ENCODE peak calls at places on chromosomes 12 and 14, in eight cellular contexts. H is HCT116, P is A549, A is ovary, N is stomach, I is tibial nerve, Z is spleen, U is endothelial cell of umbilical vein. S is an unnamed sample.

GRCh38 chr12:124031058-124031457 is 58.0 kb downstream of the ZNF664 start:
- DNase-seq in N (no peak), U (no peak), Z (no peak), I (no peak), P (no peak), A (no peak), H (no peak), S (no peak)

GRCh38 chr14:57071639-57072038 is 197.1 kb downstream of the EXOC5 start:
- DNase-seq in N (no peak), A (no peak), P (no peak), I (no peak), Z (no peak), U (no peak), H (no peak), S (no peak)

GRCh38 chr14:88791629-88792571 is 853 bp downstream of the EML5 start:
- DNase-seq in Z (peak), I (no peak), N (peak), U (no peak), P (peak), H (no peak), A (peak), S (peak)

GRCh38 chr12:120994059-120994458 is 15.7 kb downstream of the HNF1A start:
- DNase-seq in A (no peak), U (no peak), Z (no peak), P (no peak), H (no peak), I (no peak), N (no peak), S (no peak)

GRCh38 chr14:101233016-101233355 is 328.3 kb upstream of the DIO3 start:
- DNase-seq in A (no peak), H (no peak), P (no peak), U (no peak), N (no peak), I (no peak), Z (no peak), S (peak)

GRCh38 chr12:106632797-106633450 is 50.1 kb downstream of the RFX4 start:
- DNase-seq in A (no peak), N (no peak), U (no peak), Z (no peak), H (peak), P (peak), I (no peak), S (no peak)

GRCh38 chr12:131840643-131841416 is 12.6 kb downstream of the MMP17 start:
- DNase-seq in I (no peak), N (no peak), U (no peak), A (no peak), P (no peak), Z (no peak), H (no peak), S (no peak)

GRCh38 chr12:26651566-26652188 is 181.3 kb downstream of the ITPR2 start:
- DNase-seq in I (peak), H (peak), P (peak), N (peak), U (peak), Z (no peak), A (no peak), S (no peak)

GRCh38 chr12:70002097-70002911 is 177.3 kb downstream of the MYRFL start:
- DNase-seq in U (no peak), A (peak), N (no peak), H (no peak), Z (no peak), I (peak), P (no peak), S (no peak)

GRCh38 chr12:21607701-21608100 is 3.1 kb upstream of the GYS2 start:
- DNase-seq in A (no peak), H (peak), P (no peak), I (no peak), N (no peak), U (peak), Z (no peak), S (no peak)

GRCh38 chr12:106721931-106722330 is 52.6 kb upstream of the RIC8B start:
- DNase-seq in A (no peak), I (no peak), N (no peak), H (no peak), Z (no peak), U (no peak), P (no peak), S (no peak)

GRCh38 chr12:15393037-15393436 is 70.7 kb downstream of the PTPRO start:
- DNase-seq in I (no peak), U (no peak), N (no peak), H (no peak), A (no peak), P (no peak), Z (no peak), S (no peak)

GRCh38 chr14:60933920-60934655 is 46.8 kb downstream of the TRMT5 start:
- DNase-seq in P (no peak), Z (no peak), H (no peak), N (no peak), A (no peak), I (no peak), U (no peak), S (no peak)

GRCh38 chr14:32428875-32429274 is 99.8 kb downstream of the AKAP6 start:
- DNase-seq in A (no peak), Z (no peak), P (no peak), U (no peak), I (no peak), N (no peak), H (no peak), S (no peak)

GRCh38 chr12:68506619-68507018 is 104.1 kb upstream of the RAP1B start:
- DNase-seq in P (no peak), U (no peak), I (no peak), H (no peak), Z (no peak), A (no peak), N (no peak), S (no peak)

GRCh38 chr12:123828120-123828519 is 66.0 kb downstream of the DNAH10 start:
- DNase-seq in N (no peak), I (no peak), P (no peak), Z (no peak), H (no peak), U (no peak), A (no peak), S (no peak)

GRCh38 chr12:122096591-122097149 is 18.1 kb downstream of the MLXIP start:
- DNase-seq in U (peak), I (no peak), H (no peak), P (no peak), A (no peak), Z (no peak), N (peak), S (no peak)

GRCh38 chr14:92927396-92928257 is 4.7 kb downstream of the CHGA start:
- DNase-seq in P (no peak), H (no peak), N (no peak), A (no peak), Z (no peak), U (no peak), I (no peak), S (no peak)

GRCh38 chr14:55535521-55536207 is 44.3 kb upstream of the KTN1 start:
- DNase-seq in A (no peak), N (no peak), I (no peak), P (no peak), Z (no peak), U (peak), H (no peak), S (no peak)

GRCh38 chr12:59650594-59651229 is 54.9 kb downstream of the SLC16A7 start:
- DNase-seq in N (no peak), H (no peak), U (no peak), A (no peak), P (no peak), I (no peak), Z (no peak), S (no peak)

GRCh38 chr12:68842123-68842522 is 34.1 kb downstream of the MDM2 start:
- DNase-seq in A (no peak), N (no peak), I (no peak), H (no peak), P (no peak), Z (no peak), U (no peak), S (no peak)

GRCh38 chr12:32273712-32274111 is 125.6 kb upstream of the FGD4 start:
- DNase-seq in H (no peak), N (no peak), Z (peak), I (no peak), P (no peak), A (no peak), U (no peak), S (no peak)
- TF ChIP-seq POLR2A in H (no peak), N (no peak), Z (no peak), I (no peak), P (no peak), A (no peak), U (no peak), S (no peak)

GRCh38 chr12:65666876-65667275 is 157.4 kb upstream of the HMGA2 start:
- DNase-seq in U (peak), P (no peak), A (no peak), N (no peak), I (no peak), Z (no peak), H (no peak), S (no peak)
- TF ChIP-seq POLR2A in U (no peak), P (no peak), A (no peak), N (no peak), I (no peak), Z (no peak), H (no peak), S (no peak)

DNA sequence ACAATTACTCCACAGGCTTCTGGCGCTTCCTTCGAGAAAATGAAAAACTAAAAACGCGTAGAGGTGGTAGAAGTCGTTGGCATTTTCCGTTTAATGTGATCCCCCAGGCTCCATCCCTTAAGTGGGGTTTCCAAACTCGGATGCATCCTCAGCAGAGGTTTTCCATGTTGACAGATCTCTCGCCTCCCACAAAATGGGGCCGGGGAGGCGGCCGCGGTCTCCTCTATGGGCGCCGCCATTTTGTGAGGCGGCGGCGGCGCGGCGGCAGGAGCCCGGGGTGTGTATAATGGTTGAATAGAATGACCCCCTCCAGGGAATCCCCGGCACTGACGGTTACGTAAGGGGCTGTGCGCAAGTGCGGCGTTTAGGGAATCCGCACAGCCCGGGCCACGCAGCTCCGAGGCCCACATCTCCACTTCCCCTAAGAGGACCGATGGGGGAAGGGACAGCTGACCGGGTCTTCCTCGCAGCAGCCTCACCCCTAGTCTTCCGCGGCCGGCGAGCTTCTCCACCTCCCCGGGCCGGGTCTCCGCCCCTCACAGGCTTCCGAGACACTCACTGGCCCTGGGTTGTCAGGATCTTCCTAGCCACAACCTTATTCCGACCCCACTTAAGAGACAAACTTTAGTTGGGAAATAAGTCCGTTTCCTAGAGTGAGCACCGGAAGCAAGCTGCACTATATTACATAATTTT is 2.1 kb upstream of the ARID2 start:
- DNase-seq in N (peak), U (peak), H (peak), A (peak), Z (peak), I (peak), P (peak), S (peak)
- TF ChIP-seq POLR2A in N (peak), U (peak), H (peak), A (peak), Z (no peak), I (peak), P (peak), S (peak)

DNA sequence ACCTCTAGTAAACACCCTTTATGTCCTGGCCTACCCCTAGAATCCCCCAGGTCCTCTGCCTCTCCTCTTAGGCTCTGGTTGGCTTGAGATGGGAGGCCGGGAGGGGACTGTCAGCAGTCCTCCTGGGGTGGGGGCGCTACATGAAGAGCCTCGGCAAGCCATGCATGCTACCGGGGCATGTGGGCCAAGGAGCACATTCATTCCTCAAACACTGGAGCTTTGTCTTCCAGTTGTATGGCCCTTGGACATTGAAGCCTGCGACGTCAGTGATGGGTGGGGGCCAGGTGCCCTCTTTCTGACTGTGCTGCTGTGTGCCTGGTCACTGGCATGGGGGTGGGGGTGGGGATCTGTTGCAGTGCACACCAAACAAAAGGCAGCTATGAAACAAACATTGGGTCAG is 15.8 kb upstream of the CELA1 start:
- DNase-seq in P (no peak), N (no peak), A (no peak), I (no peak), U (no peak), H (no peak), Z (no peak), S (no peak)
- TF ChIP-seq POLR2A in P (no peak), N (no peak), A (no peak), I (no peak), U (no peak), H (no peak), Z (no peak), S (no peak)

DNA sequence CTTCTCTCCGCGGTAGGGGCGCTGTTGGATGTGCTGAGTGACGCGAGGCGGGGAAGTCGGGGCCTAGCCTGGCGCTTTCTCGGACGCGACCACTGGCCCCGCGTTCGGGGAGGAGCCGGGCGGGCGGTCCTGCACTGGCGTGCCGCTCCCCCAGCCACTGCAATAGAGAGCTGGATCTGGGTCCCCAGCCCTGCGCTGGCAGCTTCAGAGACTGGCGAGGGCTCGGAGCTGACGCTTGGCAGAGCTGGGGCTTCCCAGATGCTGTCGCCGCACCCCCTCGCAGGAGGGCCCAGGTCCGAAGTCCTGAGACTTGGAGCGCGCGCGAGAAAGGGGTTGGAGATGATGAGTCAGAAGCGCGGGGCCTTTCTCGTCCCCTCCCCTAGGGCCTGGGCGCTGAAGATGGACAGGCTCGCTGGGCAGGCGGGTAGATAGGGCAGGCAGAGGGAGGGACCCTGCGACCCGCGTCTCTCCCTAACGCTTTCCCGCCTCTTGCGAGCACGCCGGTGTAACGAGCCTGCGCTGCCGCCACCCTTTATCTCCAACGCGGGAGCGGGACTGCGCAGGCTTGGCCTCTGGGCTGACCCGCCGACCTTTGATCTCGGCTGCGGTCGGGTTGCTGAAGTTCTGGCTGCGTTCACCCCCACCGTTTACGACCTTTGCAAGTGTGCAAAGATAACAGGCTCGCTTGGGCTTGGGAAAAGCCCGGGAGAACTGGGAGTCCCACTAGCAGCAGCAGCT is 3.0 kb downstream of the TMEM253 start:
- DNase-seq in P (peak), Z (peak), N (peak), A (peak), U (peak), I (peak), H (peak), S (peak)
- TF ChIP-seq POLR2A in P (peak), Z (peak), N (peak), A (peak), U (peak), I (peak), H (peak), S (peak)

DNA sequence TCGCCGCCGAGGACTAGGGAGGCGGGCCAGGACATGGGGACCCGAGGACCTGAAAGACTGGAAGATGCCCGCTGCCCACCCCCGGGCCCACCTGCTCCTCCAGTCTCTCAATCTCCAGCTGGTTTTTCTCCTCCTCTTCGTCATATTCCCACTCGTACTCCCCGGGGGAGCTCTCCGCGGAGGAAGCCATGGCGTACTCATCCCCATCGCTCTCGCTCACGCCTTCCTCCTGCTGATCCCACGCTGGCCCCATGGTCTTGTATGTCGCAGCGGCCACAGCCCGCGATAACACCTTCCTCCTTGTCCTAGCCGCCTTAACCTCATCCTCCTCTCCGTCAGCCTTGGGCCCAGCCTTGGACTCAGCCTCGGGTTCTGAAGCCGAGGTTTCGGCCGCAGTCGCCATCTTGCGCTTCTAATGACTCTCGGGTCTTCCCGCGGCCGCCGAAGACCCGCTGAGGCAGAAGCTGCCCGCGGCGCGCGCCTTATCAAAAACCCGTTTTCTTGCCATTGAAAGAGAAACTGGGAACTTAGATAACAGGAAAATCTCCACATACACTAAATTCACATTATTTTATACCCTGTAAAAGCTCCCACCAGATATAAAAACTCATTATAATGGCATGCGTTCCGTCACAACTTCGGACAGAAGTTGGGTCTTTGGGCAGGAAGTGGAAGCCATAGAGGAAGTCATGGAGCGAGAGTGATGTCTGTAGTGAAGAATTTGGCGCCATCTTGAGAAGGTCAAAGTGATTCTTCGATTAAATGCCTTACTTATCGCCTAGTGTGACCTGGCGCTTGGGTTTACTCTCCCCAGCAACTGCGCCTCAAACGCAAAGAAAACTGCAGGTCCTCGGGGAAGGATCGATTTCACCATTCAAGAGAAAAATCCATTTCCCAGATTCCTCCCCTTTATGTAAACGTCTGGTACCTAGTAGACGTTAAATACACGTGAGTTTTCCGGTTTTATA is at the start of gene SART3:
- DNase-seq in Z (peak), I (peak), U (peak), H (peak), P (peak), A (peak), N (peak), S (peak)
- TF ChIP-seq POLR2A in Z (peak), I (no peak), U (peak), H (peak), P (peak), A (peak), N (no peak), S (peak)

DNA sequence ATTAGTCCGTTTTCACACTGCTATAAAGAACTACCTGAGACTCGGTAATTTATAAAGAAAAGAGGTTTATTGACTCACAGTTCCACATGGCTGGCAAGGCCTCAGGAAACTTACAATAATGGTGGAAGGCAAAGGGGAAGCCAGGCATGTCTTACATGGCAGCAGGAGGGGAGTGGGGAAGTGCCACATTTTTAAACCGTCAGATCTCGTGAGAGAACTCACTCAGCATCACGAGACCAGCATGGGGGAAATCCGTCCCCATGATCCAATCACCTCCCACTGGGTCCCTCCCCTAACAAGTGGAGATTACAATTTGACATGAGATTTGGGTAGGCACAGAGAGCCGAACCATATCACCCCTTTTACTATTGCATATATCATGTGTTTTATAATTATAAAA is 2.0 kb upstream of the PIGH start:
- DNase-seq in U (no peak), N (no peak), P (no peak), I (no peak), H (no peak), A (no peak), Z (no peak), S (no peak)
- TF ChIP-seq POLR2A in U (no peak), N (no peak), P (no peak), I (no peak), H (no peak), A (no peak), Z (no peak), S (no peak)

DNA sequence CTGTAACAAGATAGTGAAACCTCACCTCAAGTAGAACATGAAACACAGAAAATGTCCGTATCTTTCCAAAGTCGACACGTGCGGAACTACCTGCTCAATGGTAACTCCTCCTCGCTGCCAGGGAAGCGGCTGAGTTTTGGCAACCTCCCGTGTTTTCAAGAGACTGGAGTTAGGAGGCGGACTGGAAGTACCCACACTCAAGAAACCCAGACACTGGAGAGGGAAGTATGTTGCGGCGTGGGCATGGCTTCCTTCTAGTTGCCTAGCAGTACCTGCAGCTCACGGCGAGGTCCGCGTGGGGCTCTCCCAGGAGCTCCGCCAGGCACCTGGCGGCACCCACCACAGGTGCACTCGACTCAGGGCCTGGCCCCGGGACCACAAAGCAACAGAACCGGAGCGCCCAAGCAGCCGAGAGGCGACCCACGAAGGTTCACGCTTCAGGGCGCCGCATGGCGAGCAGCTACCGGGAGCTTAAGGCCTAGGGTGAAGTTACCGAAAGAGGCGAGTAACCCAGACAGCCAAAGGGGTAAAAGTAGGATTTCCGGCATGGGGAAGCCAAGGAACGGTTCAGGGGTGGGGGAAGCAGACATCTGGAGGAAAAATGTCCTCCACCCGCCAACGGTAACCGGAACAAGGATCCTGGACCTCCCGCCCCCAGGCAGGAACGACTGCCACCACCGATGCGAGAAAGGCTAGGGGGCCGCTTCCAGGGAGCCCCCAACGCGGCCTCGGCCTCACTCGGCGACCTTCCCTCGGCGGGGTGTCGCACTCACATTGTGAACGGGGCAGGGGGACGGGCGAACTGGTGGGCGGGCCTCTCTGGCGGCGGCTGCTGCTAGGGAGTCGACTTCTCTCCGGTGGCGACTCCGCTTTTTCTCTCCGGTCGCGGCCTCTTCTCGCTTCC is 607 bp downstream of the PTGES3 start:
- DNase-seq in P (peak), H (no peak), U (peak), A (peak), Z (peak), I (peak), N (peak), S (peak)
- TF ChIP-seq POLR2A in P (no peak), H (no peak), U (no peak), A (no peak), Z (no peak), I (no peak), N (no peak), S (peak)

GRCh38 chr12:72270246-72270645 is 1.9 kb upstream of the TRHDE start:
- DNase-seq in N (no peak), H (no peak), U (no peak), P (no peak), I (no peak), A (no peak), Z (no peak), S (no peak)
- TF ChIP-seq POLR2A in N (no peak), H (no peak), U (no peak), P (no peak), I (no peak), A (no peak), Z (no peak), S (no peak)